ENCODE peak calls at places on chromosomes 5 and 9, in four cellular contexts. L is PC-9, Y is cardiac muscle cell, G is colonic mucosa. M is an unnamed sample.

GRCh38 chr9:95058121-95058785 is 259.3 kb downstream of the FANCC start:
- DNase-seq in L (no peak), Y (no peak), G (no peak), M (no peak)

GRCh38 chr9:134634190-134634589 is 7.4 kb upstream of the COL5A1 start:
- DNase-seq in L (no peak), Y (no peak), G (no peak), M (peak)

GRCh38 chr5:81097733-81098132 is 135.4 kb upstream of the CKMT2 start:
- DNase-seq in L (no peak), Y (no peak), G (no peak), M (no peak)

GRCh38 chr9:136354592-136355085 is 8.9 kb downstream of the DNLZ start:
- DNase-seq in L (peak), Y (no peak), G (no peak), M (peak)

GRCh38 chr5:142671801-142672200 is 14.1 kb downstream of the FGF1 start:
- DNase-seq in L (peak), Y (peak), G (no peak), M (no peak)

GRCh38 chr5:159616967-159617366 is 286.7 kb upstream of the IL12B start:
- DNase-seq in L (peak), Y (peak), G (no peak), M (no peak)

GRCh38 chr9:112145886-112146285 is 29.2 kb downstream of the SUSD1 start:
- DNase-seq in L (peak), Y (peak), G (no peak), M (no peak)

GRCh38 chr9:127873223-127873691 is 4.2 kb downstream of the AK1 start:
- DNase-seq in L (no peak), Y (no peak), G (no peak), M (no peak)

GRCh38 chr5:108421713-108422112 is 39.8 kb upstream of the FBXL17 start:
- DNase-seq in L (no peak), Y (no peak), G (no peak), M (no peak)

GRCh38 chr5:168324864-168325615 is 33.6 kb downstream of the WWC1 start:
- DNase-seq in L (peak), Y (no peak), G (peak), M (no peak)

GRCh38 chr9:124869466-124869985 is 7.6 kb downstream of the ARPC5L start:
- DNase-seq in L (no peak), Y (no peak), G (peak), M (no peak)

GRCh38 chr5:10668697-10669096 is 92.3 kb downstream of the DAP start:
- DNase-seq in L (no peak), Y (no peak), G (no peak), M (no peak)

GRCh38 chr9:91378695-91379127 is 17.0 kb upstream of the AUH start:
- DNase-seq in L (no peak), Y (peak), G (no peak), M (no peak)

GRCh38 chr5:53069626-53070025 is 39.9 kb downstream of the MOCS2 start:
- DNase-seq in L (no peak), Y (peak), G (no peak), M (no peak)

GRCh38 chr9:73074176-73074708 is 77.4 kb upstream of the ANXA1 start:
- DNase-seq in L (no peak), Y (no peak), G (no peak), M (no peak)

GRCh38 chr5:16128944-16129343 is 50.6 kb downstream of the MARCHF11 start:
- DNase-seq in L (no peak), Y (no peak), G (no peak), M (no peak)

GRCh38 chr5:40904205-40904993 is 4.9 kb upstream of the C7 start:
- DNase-seq in L (peak), Y (peak), G (peak), M (peak)

GRCh38 chr5:126354012-126354856 is 69.0 kb upstream of the GRAMD2B start:
- DNase-seq in L (peak), Y (peak), G (no peak), M (no peak)

GRCh38 chr5:1930501-1930879 is 47.8 kb upstream of the IRX4 start:
- DNase-seq in L (no peak), Y (no peak), G (no peak), M (no peak)

GRCh38 chr9:137691648-137692357 is 73.0 kb downstream of the EHMT1 start:
- DNase-seq in L (no peak), Y (no peak), G (no peak), M (peak)

GRCh38 chr5:134124289-134125194 is 10.1 kb downstream of the TCF7 start:
- DNase-seq in L (no peak), Y (no peak), G (no peak), M (no peak)

GRCh38 chr9:32552172-32552872 is at the start of the genes SMIM27 and TOPORS:
- DNase-seq in L (peak), Y (peak), G (peak), M (peak)

GRCh38 chr5:67465556-67466206 is 269.1 kb upstream of the CD180 start:
- DNase-seq in L (no peak), Y (no peak), G (no peak), M (no peak)

GRCh38 chr5:36915653-36916052 is 39.1 kb downstream of the NIPBL start:
- DNase-seq in L (no peak), Y (peak), G (no peak), M (no peak)

GRCh38 chr5:57774439-57774838 is 291.8 kb upstream of the ACTBL2 start:
- DNase-seq in L (no peak), Y (no peak), G (no peak), M (no peak)

GRCh38 chr5:219492-219891 is 1.4 kb downstream of the SDHA start:
- DNase-seq in L (no peak), Y (peak), G (peak), M (no peak)

GRCh38 chr9:102631559-102631958 is 363.6 kb upstream of the CYLC2 start:
- DNase-seq in L (no peak), Y (no peak), G (no peak), M (no peak)

GRCh38 chr5:107135391-107135790 is 535.3 kb downstream of the EFNA5 start:
- DNase-seq in L (peak), Y (peak), G (no peak), M (no peak)

GRCh38 chr5:174146556-174146955 is 101.0 kb downstream of the NSG2 start:
- DNase-seq in L (no peak), Y (no peak), G (no peak), M (no peak)

GRCh38 chr9:35540315-35540714 is 50.4 kb downstream of the RUSC2 start:
- DNase-seq in L (no peak), Y (no peak), G (no peak), M (no peak)

GRCh38 chr9:7780261-7780988 is 19.2 kb downstream of the DMAC1 start:
- DNase-seq in L (no peak), Y (peak), G (no peak), M (no peak)

GRCh38 chr5:116554764-116555163 is 19.9 kb downstream of the SEMA6A start:
- DNase-seq in L (no peak), Y (no peak), G (no peak), M (no peak)

GRCh38 chr9:87818308-87818707 is 64.4 kb upstream of the SPATA31E1 start:
- DNase-seq in L (no peak), Y (no peak), G (no peak), M (no peak)

GRCh38 chr5:179240561-179240960 is 104.7 kb downstream of the ADAMTS2 start:
- DNase-seq in L (no peak), Y (no peak), G (no peak), M (no peak)

GRCh38 chr9:15510789-15511575 is at the start of gene PSIP1:
- DNase-seq in L (peak), Y (peak), G (peak), M (peak)
- H3K27ac ChIP-seq in L (peak), Y (peak), G (peak), M (peak)

DNA sequence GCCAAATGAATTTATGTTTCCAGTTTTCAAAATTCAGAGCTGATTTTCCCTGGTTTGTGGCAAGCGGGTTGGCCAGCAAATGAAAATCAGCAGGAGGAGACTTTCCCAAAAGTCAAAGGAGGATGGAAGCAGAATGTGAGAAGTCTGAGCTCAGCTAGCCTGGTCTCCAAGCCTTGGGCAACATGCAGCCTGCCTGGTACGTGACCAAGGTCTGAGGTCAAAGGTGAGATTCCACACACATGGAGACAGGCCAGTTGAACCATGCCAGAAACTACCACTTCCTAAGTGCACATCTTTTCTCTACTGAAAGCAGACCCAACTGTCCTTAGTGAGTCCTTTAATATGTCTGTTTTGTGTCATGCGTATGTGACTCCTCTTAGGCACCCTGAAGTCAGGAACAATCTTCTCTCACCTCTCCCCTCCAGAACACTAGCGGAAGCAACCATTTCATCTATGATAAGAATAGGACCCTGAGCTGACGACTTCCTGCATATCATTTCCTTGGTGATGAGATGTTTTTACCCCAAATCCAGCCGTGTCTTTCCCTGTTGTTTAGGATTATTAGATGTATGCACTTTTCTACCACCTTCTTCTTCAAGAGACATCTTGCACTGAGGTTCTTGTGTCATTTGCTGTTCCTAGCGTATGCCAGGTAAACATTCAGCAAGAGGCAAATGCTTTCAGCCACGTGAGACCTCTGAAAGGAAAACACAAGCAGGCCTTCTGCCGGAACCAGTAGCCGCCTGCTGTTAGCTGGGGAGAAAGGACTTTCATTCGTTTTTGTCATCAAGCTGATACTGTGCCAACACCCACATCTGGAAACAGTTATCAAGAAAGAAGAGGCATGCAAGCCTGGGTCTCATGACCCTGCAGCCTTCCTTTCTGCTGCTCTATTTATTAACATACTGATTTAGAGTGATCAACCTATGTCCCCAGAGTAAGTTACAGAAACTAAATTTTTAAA is 9.7 kb upstream of the TGFBI start:
- DNase-seq in L (no peak), Y (peak), G (peak), M (no peak)
- H3K27ac ChIP-seq in L (peak), Y (no peak), G (peak), M (peak)

DNA sequence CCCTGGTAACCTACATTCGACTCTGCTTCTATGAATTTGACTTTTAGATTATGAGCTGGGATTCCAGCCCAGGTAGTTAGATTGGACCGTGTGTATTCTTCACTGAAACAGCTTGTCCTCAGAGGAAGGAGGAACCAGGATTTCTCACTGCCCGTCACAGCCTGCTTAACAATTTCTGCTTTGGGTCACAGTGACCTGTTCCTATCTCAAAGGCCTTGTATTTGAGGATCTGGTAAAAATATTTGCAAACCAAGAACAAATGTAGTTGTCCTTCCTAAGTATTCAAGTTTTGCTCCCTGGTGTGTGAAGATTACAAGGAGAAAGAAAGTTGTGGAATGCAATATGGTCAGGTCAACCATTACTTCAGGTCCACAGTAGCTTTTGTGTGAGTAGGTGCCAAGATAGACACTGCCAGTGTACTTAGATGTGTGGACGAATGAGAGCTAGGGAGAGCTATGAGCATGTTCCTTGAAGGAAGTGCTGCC is 55.1 kb downstream of the KIF4B start:
- DNase-seq in L (no peak), Y (no peak), G (no peak), M (no peak)
- H3K27ac ChIP-seq in L (no peak), Y (no peak), G (no peak), M (no peak)

DNA sequence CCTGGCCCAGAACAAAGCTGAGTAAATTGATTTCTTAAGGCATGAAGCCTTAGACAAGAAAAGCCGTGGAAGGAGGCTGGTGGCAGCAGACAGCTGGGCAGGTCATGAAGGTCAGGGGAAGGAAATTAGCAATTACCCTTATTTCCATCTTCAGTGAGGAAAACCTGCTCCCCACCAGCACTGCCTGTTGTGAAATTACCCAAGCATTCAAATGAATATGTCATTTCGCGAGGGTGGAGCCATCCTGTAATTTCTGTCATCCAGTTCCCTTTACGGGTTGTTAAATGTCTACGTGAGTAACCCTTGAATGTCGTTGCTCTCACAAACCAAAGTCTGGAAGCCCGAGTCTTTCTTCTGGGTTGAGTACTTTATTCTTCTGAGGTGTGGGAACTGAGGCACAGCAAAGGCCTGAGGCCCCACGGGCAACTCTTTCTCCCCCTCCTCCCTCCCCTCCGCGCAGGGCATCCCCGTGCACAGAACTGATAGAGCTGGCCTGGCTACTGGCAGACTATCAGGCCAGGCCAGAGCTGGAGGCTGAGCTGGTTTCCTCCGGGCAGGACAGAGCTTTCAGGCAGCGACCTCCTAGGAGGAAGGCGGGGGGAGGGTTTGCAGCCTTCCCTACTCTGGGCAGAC is 22.0 kb upstream of the AK3 start:
- DNase-seq in L (no peak), Y (peak), G (peak), M (no peak)
- H3K27ac ChIP-seq in L (no peak), Y (no peak), G (peak), M (peak)